ENCODE peak calls at places on chromosomes 6 and 20, in seven cellular contexts. One of them, this sample, is unnamed.
A peak's percentile ranks its signal among the peaks of the same experiment; 100 is the strongest.

GRCh38 chr20:5696011-5696559 is 54.1 kb upstream of the SHLD1 start:
- DNase-seq in H1: no peak
- DNase-seq in HepG2: peak; percentile 47
- DNase-seq in GM12878: no peak
- DNase-seq in HCT116: no peak
- DNase-seq in WTC11: no peak
- DNase-seq in K562: no peak
- DNase-seq in this sample: no peak

GRCh38 chr6:31495580-31495979 is 2.4 kb upstream of the MICB start:
- DNase-seq in GM12878: no peak
- DNase-seq in K562: no peak
- DNase-seq in HepG2: no peak
- DNase-seq in WTC11: no peak
- DNase-seq in H1: no peak
- DNase-seq in HCT116: no peak
- DNase-seq in this sample: no peak

GRCh38 chr6:26056583-26057350 is 30.5 kb upstream of the HFE start:
- DNase-seq in H1: no peak
- DNase-seq in WTC11: no peak
- DNase-seq in HCT116: no peak
- DNase-seq in HepG2: peak; percentile 56
- DNase-seq in K562: peak; percentile 78
- DNase-seq in GM12878: no peak
- DNase-seq in this sample: no peak

GRCh38 chr6:54864272-54864671 is 17.7 kb downstream of the FAM83B start:
- DNase-seq in H1: no peak
- DNase-seq in HCT116: no peak
- DNase-seq in GM12878: no peak
- DNase-seq in WTC11: no peak
- DNase-seq in HepG2: no peak
- DNase-seq in K562: no peak
- DNase-seq in this sample: no peak

GRCh38 chr6:101294676-101295075 is 98.8 kb upstream of the GRIK2 start:
- DNase-seq in WTC11: no peak
- DNase-seq in HepG2: no peak
- DNase-seq in H1: no peak
- DNase-seq in HCT116: no peak
- DNase-seq in K562: no peak
- DNase-seq in GM12878: no peak
- DNase-seq in this sample: no peak

GRCh38 chr6:83221886-83222479 is 28.8 kb downstream of the RWDD2A start:
- DNase-seq in K562: peak; percentile 21
- DNase-seq in WTC11: no peak
- DNase-seq in GM12878: no peak
- DNase-seq in H1: no peak
- DNase-seq in HepG2: peak; percentile 34
- DNase-seq in HCT116: peak; percentile 18
- DNase-seq in this sample: peak; percentile 9

GRCh38 chr6:16182428-16182827 is 53.5 kb downstream of the MYLIP start:
- DNase-seq in HepG2: no peak
- DNase-seq in WTC11: no peak
- DNase-seq in GM12878: no peak
- DNase-seq in K562: no peak
- DNase-seq in HCT116: no peak
- DNase-seq in H1: no peak
- DNase-seq in this sample: no peak

GRCh38 chr6:3531481-3531880 is 74.6 kb upstream of the SLC22A23 start:
- DNase-seq in HCT116: no peak
- DNase-seq in WTC11: no peak
- DNase-seq in K562: no peak
- DNase-seq in GM12878: no peak
- DNase-seq in HepG2: no peak
- DNase-seq in H1: no peak
- DNase-seq in this sample: no peak

GRCh38 chr6:26657268-26657667 is 2.3 kb downstream of the ZNF322 start:
- DNase-seq in WTC11: no peak
- DNase-seq in GM12878: no peak
- DNase-seq in K562: no peak
- DNase-seq in HepG2: no peak
- DNase-seq in HCT116: no peak
- DNase-seq in H1: no peak
- DNase-seq in this sample: no peak

GRCh38 chr20:48019496-48019895 is 234.2 kb upstream of the SULF2 start:
- DNase-seq in HepG2: no peak
- DNase-seq in K562: no peak
- DNase-seq in H1: no peak
- DNase-seq in HCT116: no peak
- DNase-seq in WTC11: no peak
- DNase-seq in GM12878: no peak
- DNase-seq in this sample: no peak

GRCh38 chr20:39600156-39600555 is 638.0 kb downstream of the DHX35 start:
- DNase-seq in H1: no peak
- DNase-seq in WTC11: no peak
- DNase-seq in HCT116: no peak
- DNase-seq in K562: no peak
- DNase-seq in GM12878: no peak
- DNase-seq in HepG2: no peak
- DNase-seq in this sample: no peak

GRCh38 chr6:143556529-143556928 is 45.0 kb upstream of the FUCA2 start:
- DNase-seq in HepG2: no peak
- DNase-seq in H1: no peak
- DNase-seq in K562: no peak
- DNase-seq in HCT116: no peak
- DNase-seq in WTC11: no peak
- DNase-seq in GM12878: no peak
- DNase-seq in this sample: no peak

GRCh38 chr6:134853111-134854055 is 96.5 kb downstream of the ALDH8A1 start:
- DNase-seq in HepG2: peak; percentile 69
- DNase-seq in WTC11: no peak
- DNase-seq in K562: no peak
- DNase-seq in H1: no peak
- DNase-seq in GM12878: no peak
- DNase-seq in HCT116: peak; percentile 82
- DNase-seq in this sample: no peak

GRCh38 chr6:82380566-82381185 is 17.1 kb downstream of the TPBG start:
- DNase-seq in WTC11: no peak
- DNase-seq in HepG2: no peak
- DNase-seq in H1: no peak
- DNase-seq in K562: no peak
- DNase-seq in HCT116: no peak
- DNase-seq in GM12878: no peak
- DNase-seq in this sample: no peak

GRCh38 chr6:147127587-147127986 is 76.6 kb upstream of the STXBP5 start:
- DNase-seq in WTC11: no peak
- DNase-seq in GM12878: no peak
- DNase-seq in HepG2: no peak
- DNase-seq in H1: no peak
- DNase-seq in HCT116: no peak
- DNase-seq in K562: no peak
- DNase-seq in this sample: no peak

GRCh38 chr6:143405381-143406154 is 44.9 kb downstream of the ADAT2 start:
- DNase-seq in H1: no peak
- DNase-seq in GM12878: no peak
- DNase-seq in K562: no peak
- DNase-seq in HepG2: no peak
- DNase-seq in HCT116: no peak
- DNase-seq in WTC11: no peak
- DNase-seq in this sample: no peak

GRCh38 chr6:138397128-138397814 is 6.8 kb upstream of the HEBP2 start:
- DNase-seq in WTC11: no peak
- DNase-seq in GM12878: no peak
- DNase-seq in HepG2: no peak
- DNase-seq in HCT116: no peak
- DNase-seq in K562: no peak
- DNase-seq in H1: no peak
- DNase-seq in this sample: no peak
- TF ChIP-seq SP1 in WTC11: no peak
- TF ChIP-seq SP1 in GM12878: no peak
- TF ChIP-seq SP1 in HepG2: no peak
- TF ChIP-seq SP1 in HCT116: no peak
- TF ChIP-seq SP1 in K562: no peak
- TF ChIP-seq SP1 in H1: no peak
- TF ChIP-seq SP1 in this sample: no peak

GRCh38 chr6:116419069-116419468 is 42.1 kb upstream of the CALHM6 start:
- DNase-seq in GM12878: no peak
- DNase-seq in H1: no peak
- DNase-seq in HepG2: no peak
- DNase-seq in WTC11: no peak
- DNase-seq in K562: no peak
- DNase-seq in HCT116: no peak
- DNase-seq in this sample: no peak

GRCh38 chr6:116422238-116422637 is 38.9 kb upstream of the CALHM6 start:
- DNase-seq in K562: no peak
- DNase-seq in HepG2: no peak
- DNase-seq in HCT116: no peak
- DNase-seq in GM12878: no peak
- DNase-seq in H1: no peak
- DNase-seq in WTC11: no peak
- DNase-seq in this sample: no peak

GRCh38 chr6:116426551-116426950 is 34.6 kb upstream of the CALHM6 start:
- DNase-seq in K562: no peak
- DNase-seq in GM12878: no peak
- DNase-seq in HCT116: no peak
- DNase-seq in WTC11: no peak
- DNase-seq in HepG2: no peak
- DNase-seq in H1: no peak
- DNase-seq in this sample: no peak

GRCh38 chr6:116420341-116420740 is 40.8 kb upstream of the CALHM6 start:
- DNase-seq in K562: no peak
- DNase-seq in WTC11: no peak
- DNase-seq in HepG2: no peak
- DNase-seq in HCT116: no peak
- DNase-seq in H1: no peak
- DNase-seq in GM12878: no peak
- DNase-seq in this sample: no peak

DNA sequence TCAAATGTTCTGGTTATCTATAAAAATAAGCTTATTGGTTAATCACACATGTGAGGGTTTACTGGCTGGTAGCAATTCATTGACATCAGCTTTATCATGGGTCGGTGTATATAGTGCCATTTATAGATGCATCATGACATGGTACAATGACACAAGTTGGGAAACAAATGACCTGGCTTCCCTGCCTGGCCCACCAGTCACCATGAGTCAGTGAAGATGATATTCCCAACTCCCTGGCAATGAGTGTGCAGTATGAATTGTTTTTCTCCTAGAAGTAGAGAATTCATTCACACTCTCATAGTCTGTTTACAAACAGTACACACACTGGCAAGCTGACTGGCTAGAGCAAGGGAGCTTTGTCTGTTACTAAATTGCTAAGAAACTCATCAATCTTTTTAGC is 37.2 kb upstream of the CALHM6 start:
- DNase-seq in H1: no peak
- DNase-seq in HepG2: no peak
- DNase-seq in GM12878: no peak
- DNase-seq in WTC11: no peak
- DNase-seq in K562: no peak
- DNase-seq in HCT116: no peak
- DNase-seq in this sample: no peak
- TF ChIP-seq SP1 in H1: no peak
- TF ChIP-seq SP1 in HepG2: no peak
- TF ChIP-seq SP1 in GM12878: no peak
- TF ChIP-seq SP1 in WTC11: no peak
- TF ChIP-seq SP1 in K562: no peak
- TF ChIP-seq SP1 in HCT116: no peak
- TF ChIP-seq SP1 in this sample: no peak

GRCh38 chr20:10681466-10681865 is 7.7 kb upstream of the JAG1 start:
- DNase-seq in GM12878: no peak
- DNase-seq in K562: no peak
- DNase-seq in WTC11: no peak
- DNase-seq in HCT116: no peak
- DNase-seq in HepG2: no peak
- DNase-seq in H1: no peak
- DNase-seq in this sample: no peak

GRCh38 chr20:10680571-10680970 is 6.8 kb upstream of the JAG1 start:
- DNase-seq in H1: no peak
- DNase-seq in K562: no peak
- DNase-seq in HCT116: no peak
- DNase-seq in HepG2: no peak
- DNase-seq in GM12878: no peak
- DNase-seq in WTC11: no peak
- DNase-seq in this sample: no peak

GRCh38 chr20:10682939-10683338 is 9.1 kb upstream of the JAG1 start:
- DNase-seq in HepG2: no peak
- DNase-seq in WTC11: no peak
- DNase-seq in K562: no peak
- DNase-seq in HCT116: no peak
- DNase-seq in H1: no peak
- DNase-seq in GM12878: no peak
- DNase-seq in this sample: no peak

GRCh38 chr20:10676518-10676917 is 2.7 kb upstream of the JAG1 start:
- DNase-seq in K562: no peak
- DNase-seq in GM12878: no peak
- DNase-seq in H1: no peak
- DNase-seq in WTC11: no peak
- DNase-seq in HCT116: no peak
- DNase-seq in HepG2: no peak
- DNase-seq in this sample: no peak

DNA sequence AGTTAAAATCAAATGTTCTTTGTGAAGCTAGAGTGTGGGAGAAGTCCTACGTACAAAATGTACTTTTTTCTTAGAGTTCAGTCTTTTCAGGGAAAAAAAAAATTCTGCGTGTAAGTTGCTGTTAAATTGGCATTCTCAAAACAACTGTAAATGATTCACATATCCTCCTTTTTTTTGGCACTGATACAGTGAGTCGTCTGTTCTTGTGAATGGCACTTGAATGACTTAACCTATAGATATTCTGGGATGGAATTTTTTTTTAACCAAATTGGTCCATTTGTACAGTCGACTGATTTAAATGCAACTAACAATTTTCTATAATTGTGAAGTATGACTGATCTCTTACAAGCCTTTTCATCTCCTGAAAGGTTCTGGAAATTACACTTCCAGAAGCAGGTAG is 5.5 kb upstream of the JAG1 start:
- DNase-seq in K562: no peak
- DNase-seq in WTC11: no peak
- DNase-seq in GM12878: no peak
- DNase-seq in HCT116: no peak
- DNase-seq in HepG2: no peak
- DNase-seq in H1: no peak
- DNase-seq in this sample: no peak
- TF ChIP-seq SP1 in K562: no peak
- TF ChIP-seq SP1 in WTC11: no peak
- TF ChIP-seq SP1 in GM12878: no peak
- TF ChIP-seq SP1 in HCT116: no peak
- TF ChIP-seq SP1 in HepG2: no peak
- TF ChIP-seq SP1 in H1: no peak
- TF ChIP-seq SP1 in this sample: no peak

GRCh38 chr20:31547017-31547675 is 32.9 kb downstream of the HM13 start:
- DNase-seq in WTC11: peak; percentile 73
- DNase-seq in GM12878: peak; percentile 57
- DNase-seq in HepG2: peak; percentile 88
- DNase-seq in HCT116: peak; percentile 83
- DNase-seq in H1: no peak
- DNase-seq in K562: peak; percentile 72
- DNase-seq in this sample: peak; percentile 90
- TF ChIP-seq SP1 in WTC11: peak; percentile 50
- TF ChIP-seq SP1 in GM12878: no peak
- TF ChIP-seq SP1 in HepG2: no peak
- TF ChIP-seq SP1 in HCT116: peak; percentile 42
- TF ChIP-seq SP1 in H1: no peak
- TF ChIP-seq SP1 in K562: peak; percentile 55
- TF ChIP-seq SP1 in this sample: no peak